ENCODE peak calls at places on chromosomes 4 and X, in ten cellular contexts. K is small intestine, A is BE2C, Z is H7, Q is neuronal stem cell, P is cardiac muscle cell, S is thoracic aorta, V is heart right ventricle, O is tibial nerve, L is lung. M is an unnamed sample.

GRCh38 chrX:45479196-45479834 is 278.6 kb upstream of the DIPK2B start:
- DNase-seq in V (no peak), K (no peak), P (no peak), Z (no peak), O (no peak), L (no peak), A (no peak), Q (no peak), S (no peak), M (no peak)

GRCh38 chr4:41044165-41044564 is 170.2 kb downstream of the APBB2 start:
- DNase-seq in Q (no peak), P (no peak), K (no peak), V (no peak), S (no peak), L (no peak), O (no peak), Z (no peak), A (no peak), M (no peak)

GRCh38 chr4:181939199-181939945 is 303.8 kb upstream of the TENM3 start:
- DNase-seq in A (no peak), S (no peak), L (no peak), V (no peak), K (no peak), P (no peak), O (no peak), Z (peak; percentile 15), Q (no peak), M (no peak)

GRCh38 chrX:68998716-68999115 is 166.5 kb downstream of the PJA1 start:
- DNase-seq in A (no peak), Z (peak; percentile 19), P (no peak), V (no peak), Q (no peak), O (no peak), S (no peak), K (no peak), L (peak; percentile 11), M (no peak)

GRCh38 chr4:89294583-89295244 is 12.9 kb downstream of the GPRIN3 start:
- DNase-seq in O (no peak), V (no peak), S (no peak), Q (no peak), K (peak; percentile 51), Z (no peak), A (no peak), L (no peak), P (no peak), M (no peak)

GRCh38 chr4:186829740-186830449 is 106.2 kb upstream of the FAT1 start:
- DNase-seq in P (no peak), A (no peak), K (peak; percentile 88), L (no peak), Z (no peak), S (no peak), O (no peak), Q (no peak), V (no peak), M (no peak)

GRCh38 chr4:81666491-81666890 is 194.8 kb upstream of the RASGEF1B start:
- DNase-seq in K (no peak), Q (no peak), P (no peak), Z (no peak), O (no peak), A (no peak), L (no peak), V (no peak), S (no peak), M (no peak)

GRCh38 chr4:4694296-4694772 is 152.5 kb upstream of the STX18 start:
- DNase-seq in S (no peak), Z (peak; percentile 81), Q (no peak), V (peak; percentile 30), A (peak; percentile 55), L (no peak), O (no peak), P (peak; percentile 88), K (no peak), M (no peak)

GRCh38 chrX:140180585-140180984 is 215.3 kb upstream of the CXorf66 start:
- DNase-seq in L (no peak), P (no peak), V (no peak), Q (no peak), A (no peak), O (no peak), K (no peak), S (no peak), Z (no peak), M (no peak)

GRCh38 chr4:108849611-108850406 is 87.0 kb upstream of the ETNPPL start:
- DNase-seq in S (no peak), Z (no peak), L (no peak), K (no peak), O (no peak), V (no peak), Q (no peak), A (no peak), P (no peak), M (no peak)

GRCh38 chr4:537436-538264 is 38.4 kb downstream of the TMEM271 start:
- DNase-seq in O (no peak), L (no peak), Q (no peak), K (no peak), S (no peak), P (no peak), V (no peak), A (no peak), Z (no peak), M (no peak)

GRCh38 chr4:173857828-173858227 is 327.8 kb upstream of the HAND2 start:
- DNase-seq in V (no peak), A (no peak), Q (no peak), P (no peak), O (no peak), Z (no peak), K (no peak), L (no peak), S (no peak), M (no peak)

GRCh38 chr4:120348521-120348920 is 281.9 kb upstream of the MAD2L1 start:
- DNase-seq in L (no peak), Q (no peak), Z (no peak), K (no peak), P (no peak), S (no peak), A (no peak), V (no peak), O (no peak), M (no peak)

GRCh38 chr4:187366530-187367279 is 628.9 kb upstream of the ZFP42 start:
- DNase-seq in Q (no peak), P (peak; percentile 43), O (no peak), V (no peak), S (no peak), L (no peak), K (no peak), Z (no peak), A (no peak), M (no peak)

GRCh38 chr4:40323866-40324265 is 11.3 kb upstream of the CHRNA9 start:
- DNase-seq in S (no peak), L (no peak), Z (peak; percentile 37), A (no peak), V (no peak), Q (no peak), K (no peak), P (no peak), O (no peak), M (no peak)

GRCh38 chrX:150060406-150060805 is 122.1 kb upstream of the EOLA2 start:
- DNase-seq in A (no peak), S (no peak), L (no peak), P (no peak), V (no peak), K (no peak), O (no peak), Z (no peak), Q (no peak), M (no peak)

GRCh38 chr4:682490-683172 is 6.3 kb downstream of the SLC49A3 start:
- DNase-seq in A (no peak), Z (no peak), V (no peak), O (no peak), K (peak; percentile 38), P (no peak), S (no peak), L (no peak), Q (no peak), M (no peak)

GRCh38 chr4:159048166-159048886 is 54.6 kb upstream of the RAPGEF2 start:
- DNase-seq in K (peak; percentile 75), Q (peak; percentile 21), P (peak; percentile 33), A (peak; percentile 56), V (peak; percentile 75), L (peak; percentile 60), Z (no peak), O (peak; percentile 46), S (no peak), M (no peak)
- H3K4me3 ChIP-seq in K (no peak overlapping the region), Q (no peak overlapping the region), P (no peak overlapping the region), A (peak overlapping the region; percentile 58), V (peak overlapping the region; percentile 50), L (peak overlapping the region; percentile 25), Z (no peak overlapping the region), O (peak overlapping the region; percentile 2), S (peak overlapping the region; percentile 60), M (no peak overlapping the region)

DNA sequence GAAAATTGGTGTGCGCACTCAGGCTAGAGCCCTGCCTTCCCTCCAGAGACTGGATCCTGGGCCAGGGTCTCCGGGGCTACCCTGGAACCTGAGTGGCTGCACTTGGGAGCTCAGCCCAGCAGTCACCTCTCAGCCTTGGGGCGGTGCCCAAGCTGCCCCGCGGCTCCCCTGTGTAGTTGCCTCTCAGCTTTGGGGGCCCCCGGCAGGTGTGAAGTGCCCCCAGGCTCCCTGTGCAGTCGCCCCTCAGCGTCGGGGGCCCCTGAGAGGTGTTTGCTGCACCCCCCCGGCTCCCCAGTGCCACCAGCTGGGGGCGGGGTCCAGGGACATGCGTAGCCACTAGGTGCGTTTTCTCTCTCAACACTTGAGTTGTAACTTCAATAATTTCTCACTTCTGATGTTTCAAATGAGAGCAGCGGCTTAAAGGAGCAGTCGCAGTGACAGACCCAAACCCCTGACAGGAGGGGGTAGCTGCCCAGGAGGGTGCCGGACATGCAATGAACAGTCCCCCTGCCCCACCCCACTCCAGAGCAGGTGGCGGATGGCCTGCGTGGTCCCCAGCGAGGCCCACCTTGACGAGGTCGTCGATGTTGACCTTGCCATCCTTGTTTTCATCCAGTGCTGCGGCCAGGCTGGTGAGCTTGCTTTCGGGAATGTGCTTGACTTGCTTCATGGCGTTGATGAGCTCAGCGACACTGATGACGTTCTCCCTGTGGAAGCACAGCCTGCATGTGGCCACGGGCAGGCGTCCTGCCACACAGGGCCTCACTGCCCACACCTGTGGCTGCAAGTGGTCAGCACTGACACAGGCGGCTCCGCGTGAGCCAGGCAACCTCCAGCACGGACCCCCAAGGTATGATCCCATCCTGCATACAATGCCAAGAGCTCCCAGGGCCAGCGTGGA is 22.3 kb downstream of the FGFR3 start:
- DNase-seq in Q (no peak), O (no peak), P (no peak), A (no peak), L (no peak), S (no peak), K (no peak), V (no peak), Z (no peak), M (no peak)
- H3K36me3 ChIP-seq in Q (peaks cover 81% of the 10 kb centered on the region), O (peaks cover 95% of the 10 kb centered on the region), P (peaks cover 11% of the 10 kb centered on the region), A (peaks cover 57% of the 10 kb centered on the region), L (peaks cover 16% of the 10 kb centered on the region), S (peaks cover 57% of the 10 kb centered on the region), K (peaks cover 22% of the 10 kb centered on the region), V (peaks cover 83% of the 10 kb centered on the region), Z (peaks cover 23% of the 10 kb centered on the region), M (peaks cover 29% of the 10 kb centered on the region)

GRCh38 chr4:104351696-104352095 is 143.0 kb downstream of the CXXC4 start:
- DNase-seq in Q (no peak), S (no peak), V (no peak), K (no peak), Z (no peak), O (no peak), A (no peak), P (no peak), L (no peak), M (no peak)
- H3K4me3 ChIP-seq in Q (no peak overlapping the region), S (no peak overlapping the region), V (no peak overlapping the region), K (no peak overlapping the region), Z (no peak overlapping the region), O (no peak overlapping the region), A (no peak overlapping the region), P (no peak overlapping the region), L (no peak overlapping the region), M (no peak overlapping the region)

GRCh38 chrX:71573591-71573990 is 4.6 kb upstream of the GCNA start:
- DNase-seq in P (no peak), A (no peak), V (no peak), O (no peak), S (no peak), Q (no peak), K (no peak), L (no peak), Z (no peak), M (no peak)
- H3K36me3 ChIP-seq in P (peaks cover 26% of the 10 kb centered on the region), A (peaks cover 23% of the 10 kb centered on the region), V (peaks cover 74% of the 10 kb centered on the region), O (peaks cover 59% of the 10 kb centered on the region), S (peaks cover 10% of the 10 kb centered on the region), Q (peaks cover 79% of the 10 kb centered on the region), K (peaks cover 3% of the 10 kb centered on the region), L (peaks cover 8% of the 10 kb centered on the region), Z (peaks cover 1% of the 10 kb centered on the region), M (peaks cover 23% of the 10 kb centered on the region)

M was measured in CD8-positive, alpha-beta T cell.